ENCODE peak calls at places on chromosome 16, in six cellular contexts. One of them, this sample, is unnamed.
A peak's percentile ranks its signal among the peaks of the same experiment; 100 is the strongest.

GRCh38 chr16:14529010-14529669 is 100.9 kb downstream of the PARN start:
- DNase-seq in trophoblast cell: peak; percentile 75
- DNase-seq in H1: peak; percentile 64
- DNase-seq in H9: peak; percentile 81
- DNase-seq in mesenchymal stem cell: peak; percentile 86
- DNase-seq in neuronal stem cell: peak; percentile 70
- DNase-seq in this sample: peak; percentile 93

GRCh38 chr16:49567940-49568339 is 194.3 kb downstream of the C16orf78 start:
- DNase-seq in neuronal stem cell: no peak
- DNase-seq in H9: no peak
- DNase-seq in trophoblast cell: no peak
- DNase-seq in mesenchymal stem cell: no peak
- DNase-seq in H1: no peak
- DNase-seq in this sample: no peak

GRCh38 chr16:89826531-89827382 is 1.5 kb upstream of the SPIRE2 start:
- DNase-seq in H9: no peak
- DNase-seq in trophoblast cell: peak; percentile 84
- DNase-seq in H1: no peak
- DNase-seq in neuronal stem cell: no peak
- DNase-seq in mesenchymal stem cell: peak; percentile 24
- DNase-seq in this sample: no peak

GRCh38 chr16:27374794-27375499 is 27.0 kb upstream of the IL21R start:
- DNase-seq in trophoblast cell: peak; percentile 60
- DNase-seq in neuronal stem cell: peak; percentile 68
- DNase-seq in mesenchymal stem cell: peak; percentile 91
- DNase-seq in H1: peak; percentile 87
- DNase-seq in H9: peak; percentile 97
- DNase-seq in this sample: peak; percentile 80

GRCh38 chr16:22373662-22374310 is 633 bp downstream of the CDR2 start:
- DNase-seq in neuronal stem cell: peak; percentile 23
- DNase-seq in H1: no peak
- DNase-seq in mesenchymal stem cell: peak; percentile 43
- DNase-seq in trophoblast cell: peak; percentile 30
- DNase-seq in H9: peak; percentile 38
- DNase-seq in this sample: no peak

GRCh38 chr16:66923866-66924265 is 1.5 kb downstream of the RRAD start:
- DNase-seq in neuronal stem cell: no peak
- DNase-seq in trophoblast cell: no peak
- DNase-seq in H1: no peak
- DNase-seq in H9: no peak
- DNase-seq in mesenchymal stem cell: no peak
- DNase-seq in this sample: no peak

GRCh38 chr16:53991181-53992056 is 287.5 kb downstream of the FTO start:
- DNase-seq in mesenchymal stem cell: peak; percentile 72
- DNase-seq in H9: no peak
- DNase-seq in trophoblast cell: no peak
- DNase-seq in neuronal stem cell: no peak
- DNase-seq in H1: no peak
- DNase-seq in this sample: peak; percentile 75

GRCh38 chr16:55000595-55000994 is 69.9 kb downstream of the IRX5 start:
- DNase-seq in neuronal stem cell: no peak
- DNase-seq in H9: no peak
- DNase-seq in H1: no peak
- DNase-seq in mesenchymal stem cell: no peak
- DNase-seq in trophoblast cell: no peak
- DNase-seq in this sample: no peak

GRCh38 chr16:86044881-86045600 is 146.1 kb downstream of the IRF8 start:
- DNase-seq in mesenchymal stem cell: no peak
- DNase-seq in trophoblast cell: no peak
- DNase-seq in H1: no peak
- DNase-seq in neuronal stem cell: no peak
- DNase-seq in H9: no peak
- DNase-seq in this sample: no peak

GRCh38 chr16:30010817-30011504 is at the start of gene DOC2A:
- DNase-seq in H9: peak; percentile 59
- DNase-seq in trophoblast cell: no peak
- DNase-seq in mesenchymal stem cell: peak; percentile 10
- DNase-seq in H1: no peak
- DNase-seq in neuronal stem cell: peak; percentile 41
- DNase-seq in this sample: no peak

GRCh38 chr16:75742424-75743047 is 16.2 kb upstream of the CPHXL start:
- DNase-seq in mesenchymal stem cell: peak; percentile 11
- DNase-seq in H9: no peak
- DNase-seq in H1: no peak
- DNase-seq in neuronal stem cell: peak; percentile 26
- DNase-seq in trophoblast cell: no peak
- DNase-seq in this sample: no peak

GRCh38 chr16:12584488-12585233 is 219.0 kb downstream of the CPPED1 start:
- DNase-seq in H1: no peak
- DNase-seq in trophoblast cell: no peak
- DNase-seq in H9: no peak
- DNase-seq in neuronal stem cell: no peak
- DNase-seq in mesenchymal stem cell: no peak
- DNase-seq in this sample: no peak

GRCh38 chr16:66703359-66704215 is 7.0 kb upstream of the CMTM4 start:
- DNase-seq in H1: no peak
- DNase-seq in neuronal stem cell: no peak
- DNase-seq in trophoblast cell: peak; percentile 92
- DNase-seq in mesenchymal stem cell: peak; percentile 33
- DNase-seq in H9: no peak
- DNase-seq in this sample: no peak

GRCh38 chr16:69395859-69396186 is 10.0 kb upstream of the TERF2 start:
- DNase-seq in trophoblast cell: no peak
- DNase-seq in H9: no peak
- DNase-seq in neuronal stem cell: no peak
- DNase-seq in H1: no peak
- DNase-seq in mesenchymal stem cell: no peak
- DNase-seq in this sample: no peak

GRCh38 chr16:85029413-85029794 is 1.8 kb downstream of the KIAA0513 start:
- DNase-seq in trophoblast cell: peak; percentile 85
- DNase-seq in mesenchymal stem cell: peak; percentile 77
- DNase-seq in neuronal stem cell: no peak
- DNase-seq in H1: no peak
- DNase-seq in H9: no peak
- DNase-seq in this sample: peak; percentile 65

GRCh38 chr16:75624921-75625334 is 1.8 kb upstream of the ADAT1 start:
- DNase-seq in neuronal stem cell: no peak
- DNase-seq in H9: no peak
- DNase-seq in mesenchymal stem cell: peak; percentile 78
- DNase-seq in H1: no peak
- DNase-seq in trophoblast cell: no peak
- DNase-seq in this sample: peak; percentile 63

GRCh38 chr16:70410736-70411135 is 28.2 kb downstream of the ST3GAL2 start:
- DNase-seq in H9: no peak
- DNase-seq in mesenchymal stem cell: no peak
- DNase-seq in trophoblast cell: no peak
- DNase-seq in neuronal stem cell: no peak
- DNase-seq in H1: no peak
- DNase-seq in this sample: no peak

DNA sequence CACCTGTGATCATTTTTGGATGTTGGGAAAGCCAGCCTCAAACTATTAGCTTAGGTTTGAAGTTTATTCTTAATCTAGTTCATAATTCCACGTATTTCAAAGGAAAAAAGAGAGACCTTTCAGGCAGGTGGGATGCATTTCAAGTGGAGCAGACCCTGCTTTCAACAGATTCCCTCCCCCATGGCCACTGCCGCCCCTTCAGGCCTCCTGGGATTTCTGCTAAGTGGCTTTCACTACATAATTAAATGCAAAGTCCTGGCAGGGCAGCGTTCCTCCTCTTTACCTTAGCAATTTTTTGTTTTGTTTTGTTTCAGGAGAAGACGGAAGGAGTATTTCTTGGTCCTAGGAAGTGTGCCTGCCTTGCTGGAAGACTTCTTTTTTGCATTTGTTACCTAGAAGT is 36.6 kb downstream of the MAF start:
- DNase-seq in neuronal stem cell: no peak
- DNase-seq in mesenchymal stem cell: no peak
- DNase-seq in H1: no peak
- DNase-seq in H9: no peak
- DNase-seq in trophoblast cell: no peak
- DNase-seq in this sample: no peak
- H3K4me2 ChIP-seq in neuronal stem cell: no peak overlapping the region
- H3K4me2 ChIP-seq in mesenchymal stem cell: no peak overlapping the region
- H3K4me2 ChIP-seq in H1: no peak overlapping the region
- H3K4me2 ChIP-seq in H9: no peak overlapping the region
- H3K4me2 ChIP-seq in trophoblast cell: no peak overlapping the region
- H3K4me2 ChIP-seq in this sample: no peak overlapping the region

DNA sequence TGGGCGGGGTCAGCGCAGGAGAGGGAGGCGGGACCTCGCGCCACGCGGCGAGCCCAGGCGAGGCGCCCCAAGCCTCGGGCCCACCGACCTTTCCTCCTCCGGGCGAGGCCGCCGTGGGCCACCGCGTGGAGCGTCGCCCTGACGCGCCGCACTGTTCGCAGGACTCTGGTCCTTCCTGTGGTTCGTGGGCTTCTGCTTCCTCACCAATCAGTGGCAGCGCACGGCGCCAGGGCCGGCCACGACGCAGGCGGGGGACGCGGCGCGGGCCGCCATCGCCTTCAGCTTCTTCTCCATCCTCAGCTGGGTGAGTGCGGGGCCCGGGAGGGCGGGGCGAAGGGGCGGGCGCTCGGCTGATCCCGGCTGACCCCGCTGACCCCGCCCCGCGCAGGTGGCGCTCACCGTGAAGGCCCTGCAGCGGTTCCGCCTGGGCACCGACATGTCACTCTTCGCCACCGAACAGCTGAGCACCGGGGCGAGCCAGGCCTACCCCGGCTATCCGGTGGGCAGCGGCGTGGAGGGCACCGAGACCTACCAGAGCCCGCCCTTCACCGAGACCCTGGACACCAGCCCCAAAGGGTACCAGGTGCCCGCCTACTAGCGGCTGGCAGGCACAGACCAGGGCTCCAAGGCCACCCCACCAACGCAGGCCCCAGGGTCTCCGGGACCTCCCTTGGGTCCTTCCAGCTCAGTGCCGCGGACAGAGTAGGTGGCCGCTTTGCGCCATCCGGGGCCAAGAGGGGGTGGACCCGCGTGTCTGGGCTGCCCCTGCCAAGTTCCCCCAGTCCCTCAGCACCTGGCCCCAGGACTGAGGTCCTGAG is 2.9 kb downstream of the SYNGR3 start:
- DNase-seq in neuronal stem cell: no peak
- DNase-seq in trophoblast cell: no peak
- DNase-seq in H9: peak; percentile 83
- DNase-seq in mesenchymal stem cell: no peak
- DNase-seq in H1: no peak
- DNase-seq in this sample: no peak
- H2AFZ ChIP-seq in neuronal stem cell: peak overlapping the region; percentile 81
- H2AFZ ChIP-seq in trophoblast cell: peak overlapping the region; percentile 28
- H2AFZ ChIP-seq in H9: no peak overlapping the region
- H2AFZ ChIP-seq in mesenchymal stem cell: peak overlapping the region; percentile 8
- H2AFZ ChIP-seq in H1: peak overlapping the region; percentile 98
- H2AFZ ChIP-seq in this sample: peak overlapping the region; percentile 94

GRCh38 chr16:28865289-28865688 is 1.6 kb downstream of the SH2B1 start:
- DNase-seq in H9: no peak
- DNase-seq in neuronal stem cell: no peak
- DNase-seq in H1: no peak
- DNase-seq in mesenchymal stem cell: no peak
- DNase-seq in trophoblast cell: no peak
- DNase-seq in this sample: no peak

GRCh38 chr16:28867241-28867640 is 3.6 kb downstream of the SH2B1 start:
- DNase-seq in trophoblast cell: peak; percentile 48
- DNase-seq in H1: no peak
- DNase-seq in mesenchymal stem cell: no peak
- DNase-seq in neuronal stem cell: no peak
- DNase-seq in H9: no peak
- DNase-seq in this sample: no peak

GRCh38 chr16:28865722-28866453 is 2.2 kb downstream of the SH2B1 start:
- DNase-seq in neuronal stem cell: no peak
- DNase-seq in mesenchymal stem cell: no peak
- DNase-seq in trophoblast cell: no peak
- DNase-seq in H1: no peak
- DNase-seq in H9: no peak
- DNase-seq in this sample: no peak

GRCh38 chr16:28866454-28866804 is 2.8 kb downstream of the SH2B1 start:
- DNase-seq in mesenchymal stem cell: no peak
- DNase-seq in neuronal stem cell: no peak
- DNase-seq in H9: no peak
- DNase-seq in H1: no peak
- DNase-seq in trophoblast cell: no peak
- DNase-seq in this sample: no peak

DNA sequence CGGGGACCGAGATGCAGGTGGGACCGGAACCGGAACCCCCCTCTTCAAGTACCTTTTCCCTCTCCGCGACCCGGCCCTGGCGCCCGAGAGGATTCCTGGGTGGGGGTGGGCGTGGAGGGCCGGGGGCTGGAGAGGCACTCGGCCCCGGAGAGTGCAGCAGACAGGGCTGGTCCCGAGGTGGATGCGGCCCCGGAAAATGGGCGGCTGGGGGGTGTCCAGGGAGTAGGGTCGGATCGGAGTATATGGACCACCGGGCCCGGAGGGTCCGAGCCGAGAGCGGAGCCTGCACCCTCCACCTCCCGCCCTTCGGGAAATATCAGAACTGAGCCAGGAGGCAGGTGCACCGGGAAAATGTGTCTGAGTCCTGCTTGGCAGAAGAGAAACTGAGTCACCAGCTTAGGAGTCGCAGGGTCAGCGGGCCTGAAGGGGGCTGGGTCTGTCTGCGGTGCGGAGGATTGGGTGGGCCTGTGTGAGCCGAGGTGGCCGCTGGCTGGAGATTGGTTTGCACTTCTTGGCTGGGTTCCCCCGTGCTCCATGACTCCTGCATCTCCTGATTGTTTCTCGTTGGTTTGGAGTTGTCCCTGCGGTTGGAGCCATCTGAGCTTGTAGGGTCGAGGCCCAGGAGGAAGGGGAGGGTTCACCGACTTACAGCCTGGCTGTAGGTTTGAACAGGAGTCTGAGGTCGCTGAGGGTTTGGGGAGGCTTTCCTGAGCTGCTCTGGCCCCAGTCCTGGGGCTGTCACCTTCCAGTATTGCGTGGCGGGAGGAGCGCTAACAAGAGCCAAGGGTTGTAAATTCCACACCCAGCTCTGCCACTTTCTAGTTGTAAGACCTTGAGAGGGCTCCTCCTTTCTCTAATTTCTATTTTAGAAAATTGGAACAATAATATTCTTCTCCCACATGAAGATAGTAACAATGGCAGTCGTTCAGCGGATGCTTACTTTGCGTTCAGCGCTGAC is 565 bp downstream of the SH2B1 start:
- DNase-seq in H1: no peak
- DNase-seq in trophoblast cell: no peak
- DNase-seq in H9: no peak
- DNase-seq in mesenchymal stem cell: peak; percentile 63
- DNase-seq in neuronal stem cell: no peak
- DNase-seq in this sample: peak; percentile 55
- H4K8ac ChIP-seq in H1: no peak overlapping the region
- H4K8ac ChIP-seq in trophoblast cell: peak overlapping the region; percentile 99
- H4K8ac ChIP-seq in H9: no peak overlapping the region
- H4K8ac ChIP-seq in mesenchymal stem cell: peak overlapping the region; percentile 100
- H4K8ac ChIP-seq in neuronal stem cell: no peak overlapping the region
- H4K8ac ChIP-seq in this sample: peak overlapping the region; percentile 100

DNA sequence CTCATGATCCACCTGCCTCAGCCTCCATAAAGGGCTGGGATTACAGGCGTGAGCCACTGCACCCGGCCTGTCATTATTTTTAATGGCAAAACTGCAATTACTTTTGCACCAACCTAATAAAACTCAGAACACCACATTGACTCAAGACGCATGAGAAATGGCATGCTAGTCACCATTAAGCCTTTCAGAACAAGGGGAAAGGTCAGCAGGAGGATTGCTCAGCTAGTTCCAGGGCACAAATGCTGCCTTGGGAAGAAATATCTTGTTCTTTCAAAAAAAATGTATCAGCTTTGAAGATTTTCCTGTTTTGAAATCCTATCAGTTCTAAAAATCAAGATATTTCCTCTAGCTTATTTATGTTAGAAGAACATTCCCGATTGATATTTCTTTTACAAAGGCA is 32.4 kb upstream of the CDYL2 start:
- DNase-seq in mesenchymal stem cell: no peak
- DNase-seq in H1: no peak
- DNase-seq in H9: no peak
- DNase-seq in trophoblast cell: peak; percentile 59
- DNase-seq in neuronal stem cell: no peak
- DNase-seq in this sample: no peak
- H3K4me2 ChIP-seq in mesenchymal stem cell: no peak overlapping the region
- H3K4me2 ChIP-seq in H1: no peak overlapping the region
- H3K4me2 ChIP-seq in H9: no peak overlapping the region
- H3K4me2 ChIP-seq in trophoblast cell: no peak overlapping the region
- H3K4me2 ChIP-seq in neuronal stem cell: no peak overlapping the region
- H3K4me2 ChIP-seq in this sample: no peak overlapping the region

This sample was measured in IMR-90.